ENCODE peak calls at places on chromosomes 13 and 19, in four cellular contexts. A is GM20000, O is ascending aorta, C is cardiac fibroblast. I is an unnamed sample.

GRCh38 chr19:58009666-58010301 is 7.2 kb upstream of the ZNF606 start:
- DNase-seq in A (peak), O (no peak), C (peak), I (peak)

GRCh38 chr13:96898855-96899254 is 95.4 kb downstream of the OXGR1 start:
- DNase-seq in A (no peak), O (no peak), C (no peak), I (no peak)

GRCh38 chr19:3506384-3507340 is 551 bp downstream of the FZR1 start:
- DNase-seq in A (peak), O (no peak), C (peak), I (peak)

GRCh38 chr19:1910169-1910568 is 5.0 kb downstream of the ADAT3 start:
- DNase-seq in A (no peak), O (no peak), C (peak), I (no peak)

GRCh38 chr19:43759515-43759914 is 4.8 kb upstream of the SMG9 start:
- DNase-seq in A (no peak), O (no peak), C (peak), I (no peak)

GRCh38 chr13:41988244-41988643 is 27.3 kb upstream of the VWA8 start:
- DNase-seq in A (no peak), O (no peak), C (no peak), I (no peak)

GRCh38 chr19:6471076-6471475 is 7.0 kb downstream of the CRB3 start:
- DNase-seq in A (no peak), O (no peak), C (no peak), I (no peak)

GRCh38 chr19:18114483-18114882 is 16.9 kb downstream of the MAST3 start:
- DNase-seq in A (no peak), O (no peak), C (no peak), I (no peak)

GRCh38 chr13:41660426-41660825 is 203.1 kb downstream of the RGCC start:
- DNase-seq in A (no peak), O (no peak), C (no peak), I (no peak)

GRCh38 chr19:57825501-57825900 is 4.6 kb upstream of the ZNF587B start:
- DNase-seq in A (no peak), O (no peak), C (peak), I (no peak)

GRCh38 chr19:56476671-56477428 is at the start of gene ZNF667:
- DNase-seq in A (no peak), O (no peak), C (peak), I (no peak)

GRCh38 chr19:31296741-31297390 is 52.4 kb downstream of the TSHZ3 start:
- DNase-seq in A (no peak), O (no peak), C (no peak), I (no peak)

GRCh38 chr13:110775576-110775975 is 62.1 kb downstream of the ING1 start:
- DNase-seq in A (no peak), O (no peak), C (no peak), I (no peak)

GRCh38 chr19:19540707-19541515 is 2.8 kb downstream of the CILP2 start:
- DNase-seq in A (peak), O (no peak), C (peak), I (peak)

GRCh38 chr13:40130871-40131636 is 475.6 kb downstream of the COG6 start:
- DNase-seq in A (no peak), O (no peak), C (peak), I (no peak)

GRCh38 chr19:2232286-2233151 is 3.6 kb downstream of the PLEKHJ1 start:
- DNase-seq in A (no peak), O (no peak), C (no peak), I (no peak)

GRCh38 chr19:42634409-42635232 is 39.9 kb upstream of the CEACAM8 start:
- DNase-seq in A (peak), O (no peak), C (peak), I (peak)

GRCh38 chr19:19033176-19033425 is 216 bp downstream of the SUGP2 start:
- DNase-seq in A (no peak), O (no peak), C (no peak), I (no peak)

GRCh38 chr19:51339313-51339686 is 2.6 kb downstream of the VSIG10L start:
- DNase-seq in A (peak), O (no peak), C (no peak), I (no peak)

GRCh38 chr19:30667227-30667626 is 295.0 kb downstream of the ZNF536 start:
- DNase-seq in A (no peak), O (no peak), C (no peak), I (no peak)

GRCh38 chr13:90302113-90302512 is 1045.4 kb upstream of the MIR17HG start:
- DNase-seq in A (no peak), O (no peak), C (peak), I (no peak)

GRCh38 chr19:33496496-33496895 is 25.1 kb downstream of the PEPD start:
- DNase-seq in A (no peak), O (no peak), C (no peak), I (no peak)

GRCh38 chr13:98224557-98224956 is 47.5 kb upstream of the RNF113B start:
- DNase-seq in A (no peak), O (no peak), C (no peak), I (no peak)

GRCh38 chr19:37914908-37915307 is 7.9 kb downstream of the SIPA1L3 start:
- DNase-seq in A (peak), O (no peak), C (no peak), I (peak)

GRCh38 chr19:41249707-41250423 is 14.3 kb upstream of the HNRNPUL1 start:
- DNase-seq in A (no peak), O (no peak), C (no peak), I (no peak)

GRCh38 chr19:41303941-41304340 is 6.0 kb upstream of the CCDC97 start:
- DNase-seq in A (no peak), O (no peak), C (no peak), I (no peak)

GRCh38 chr13:75299913-75300862 is 181.8 kb downstream of the TBC1D4 start:
- DNase-seq in A (no peak), O (no peak), C (peak), I (no peak)

GRCh38 chr13:76470991-76471390 is 415.2 kb downstream of the KCTD12 start:
- DNase-seq in A (no peak), O (no peak), C (no peak), I (no peak)

GRCh38 chr13:84609716-84610115 is 727.4 kb upstream of the SLITRK1 start:
- DNase-seq in A (no peak), O (no peak), C (peak), I (no peak)

GRCh38 chr13:80039000-80039399 is 301.9 kb downstream of the SPRY2 start:
- DNase-seq in A (no peak), O (no peak), C (no peak), I (no peak)

GRCh38 chr19:8537099-8537498 is 23.1 kb upstream of the ZNF414 start:
- DNase-seq in A (no peak), O (no peak), C (no peak), I (no peak)

GRCh38 chr19:53908106-53908932 is 759 bp upstream of the CACNG7 start:
- DNase-seq in A (peak), O (no peak), C (peak), I (peak)

GRCh38 chr19:29378543-29379105 is 147.2 kb upstream of the VSTM2B start:
- DNase-seq in A (no peak), O (no peak), C (no peak), I (no peak)

GRCh38 chr13:65530688-65531087 is 1699.4 kb downstream of the PCDH9 start:
- DNase-seq in A (no peak), O (no peak), C (no peak), I (no peak)

GRCh38 chr19:14476663-14477401 is 1.7 kb upstream of the PTGER1 start:
- DNase-seq in A (peak), O (no peak), C (peak), I (no peak)

DNA sequence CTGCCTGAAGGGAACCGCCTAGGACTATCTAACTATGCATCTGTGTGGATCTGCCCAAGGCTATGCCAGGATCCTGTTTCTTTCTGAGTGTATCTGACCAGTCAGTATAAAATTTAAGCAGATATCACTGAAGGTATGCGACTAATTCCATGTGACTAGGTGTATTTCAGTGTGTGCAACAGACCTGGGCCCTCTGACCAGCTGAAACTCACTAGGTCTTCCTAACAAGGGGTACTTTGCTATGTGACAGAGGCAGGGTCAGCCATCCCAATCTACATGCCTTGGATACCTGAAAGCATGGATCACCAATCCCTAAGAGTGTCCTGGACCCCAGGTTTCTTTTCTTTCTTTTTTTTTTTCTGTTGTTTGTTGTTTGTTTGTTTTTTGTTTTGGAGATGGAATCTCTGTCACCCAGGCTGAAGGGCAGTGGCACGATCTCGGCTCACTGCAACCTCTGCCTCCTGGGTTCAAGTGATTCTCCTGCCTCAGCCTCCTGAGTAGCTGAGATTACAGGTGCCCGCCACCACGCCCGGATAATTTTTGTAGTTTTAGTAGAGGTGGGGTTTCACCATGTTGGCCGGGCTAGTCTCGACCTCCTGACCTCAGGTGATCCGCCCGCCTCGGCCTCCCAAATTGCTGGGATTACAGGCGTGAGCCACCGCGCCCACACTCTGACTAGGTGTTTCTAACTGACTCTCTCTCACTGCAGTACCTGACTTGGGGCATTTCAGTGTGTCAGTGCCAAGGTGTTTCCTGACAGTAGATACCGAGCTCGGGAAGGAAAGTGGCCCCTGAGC is 43.5 kb downstream of the FCGBP start:
- DNase-seq in A (no peak), O (no peak), C (no peak), I (no peak)
- TF ChIP-seq CTCF in A (no peak), O (no peak), C (no peak), I (no peak)

DNA sequence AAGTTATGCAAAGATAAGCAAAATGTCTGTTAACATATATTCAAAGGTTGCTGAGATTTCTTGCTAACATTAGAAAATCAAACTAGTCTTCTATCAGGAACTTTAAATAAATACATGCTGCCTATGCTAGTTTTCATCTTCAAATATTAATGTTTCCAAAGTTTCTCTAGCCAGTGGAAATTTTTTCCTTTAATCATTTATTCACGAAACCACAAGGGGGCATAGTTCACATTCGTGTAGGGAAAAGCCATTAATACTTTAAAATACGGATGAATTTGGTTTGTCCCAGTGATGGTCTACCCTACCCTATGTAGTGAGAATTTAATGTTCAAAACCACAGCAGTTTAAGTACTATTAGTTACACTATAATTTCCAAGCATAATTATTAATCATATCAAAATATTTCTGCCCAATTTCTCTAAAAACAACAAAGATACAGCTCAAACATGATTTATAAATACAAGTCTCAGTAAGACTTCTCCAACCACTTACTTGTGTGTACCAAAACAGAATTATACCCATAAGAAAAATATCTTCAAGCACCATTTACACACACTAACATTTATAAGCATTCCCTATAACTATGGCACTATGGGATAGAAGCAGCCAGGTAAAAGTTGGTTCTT is 16.2 kb downstream of the NUFIP1 start:
- DNase-seq in A (no peak), O (no peak), C (peak), I (no peak)
- TF ChIP-seq CTCF in A (peak), O (peak), C (peak), I (peak)

DNA sequence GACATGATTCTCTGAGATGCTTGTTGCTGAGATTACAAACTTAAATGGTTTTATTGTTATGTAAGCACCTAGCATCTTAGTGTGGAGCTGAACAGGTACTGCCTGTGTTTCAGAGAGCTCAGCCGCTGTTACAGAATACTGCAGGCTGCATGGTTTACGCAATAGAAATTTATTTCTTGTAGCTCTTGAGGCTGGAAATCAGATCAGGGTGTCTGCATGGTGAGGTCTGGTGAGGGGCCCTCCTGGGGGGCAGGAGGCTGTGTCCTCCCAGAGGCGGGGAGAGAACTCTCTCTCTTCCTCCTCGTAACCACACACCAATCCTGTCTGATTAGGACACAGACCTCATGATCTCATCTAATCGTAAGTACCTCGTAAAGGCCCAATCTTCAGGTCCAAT is 13.1 kb downstream of the ATP11A start:
- DNase-seq in A (no peak), O (no peak), C (no peak), I (no peak)
- TF ChIP-seq CTCF in A (no peak), O (no peak), C (no peak), I (no peak)

GRCh38 chr19:34936184-34936583 is 9.5 kb downstream of the ZNF30 start:
- DNase-seq in A (no peak), O (no peak), C (no peak), I (no peak)

GRCh38 chr19:34926685-34927375 is at the start of gene ZNF30:
- DNase-seq in A (peak), O (peak), C (peak), I (peak)

GRCh38 chr19:34932494-34932893 is 5.8 kb downstream of the ZNF30 start:
- DNase-seq in A (no peak), O (no peak), C (no peak), I (no peak)
- TF ChIP-seq CTCF in A (no peak), O (no peak), C (no peak), I (no peak)

GRCh38 chr13:32610977-32611376 is 24.7 kb downstream of the PDS5B start:
- DNase-seq in A (no peak), O (no peak), C (no peak), I (no peak)
- TF ChIP-seq CTCF in A (no peak), O (no peak), C (no peak), I (no peak)